ENCODE peak calls at places on chromosome 1, in six cellular contexts. M is IMR-90, V is ascending aorta, Q is transverse colon, T is DND-41, B is tibial artery. U is an unnamed sample.

GRCh38 chr1:198497326-198498220 is 42.9 kb downstream of the ATP6V1G3 start:
- DNase-seq in M (peak), Q (no peak), B (peak), T (no peak), V (no peak), U (peak)

GRCh38 chr1:203525685-203526084 is 31.7 kb downstream of the OPTC start:
- DNase-seq in T (no peak), V (no peak), M (no peak), Q (no peak), B (no peak), U (no peak)

GRCh38 chr1:44326066-44326701 is 28.9 kb downstream of the ERI3 start:
- DNase-seq in V (no peak), M (no peak), B (no peak), Q (no peak), T (no peak), U (no peak)

GRCh38 chr1:155392898-155393411 is 72.3 kb downstream of the RUSC1 start:
- DNase-seq in V (no peak), T (no peak), Q (no peak), M (peak), B (no peak), U (no peak)

GRCh38 chr1:21951576-21951870 is 14.4 kb upstream of the HSPG2 start:
- DNase-seq in B (no peak), T (no peak), M (no peak), Q (no peak), V (no peak), U (no peak)

GRCh38 chr1:193614817-193615216 is 428.4 kb upstream of the B3GALT2 start:
- DNase-seq in V (no peak), M (peak), Q (no peak), B (no peak), T (no peak), U (no peak)

GRCh38 chr1:64042331-64043100 is 160.9 kb upstream of the UBE2U start:
- DNase-seq in V (peak), M (peak), B (peak), T (no peak), Q (no peak), U (peak)

GRCh38 chr1:10646347-10646861 is 150.0 kb downstream of the CASZ1 start:
- DNase-seq in M (peak), B (no peak), Q (no peak), V (no peak), T (no peak), U (peak)

GRCh38 chr1:116389013-116389412 is 16.0 kb downstream of the ATP1A1 start:
- DNase-seq in M (no peak), Q (no peak), V (no peak), T (no peak), B (no peak), U (no peak)

GRCh38 chr1:185693654-185694053 is 40.5 kb upstream of the HMCN1 start:
- DNase-seq in Q (no peak), T (no peak), M (no peak), V (no peak), B (no peak), U (no peak)

GRCh38 chr1:156657161-156657970 is 15.4 kb downstream of the BCAN start:
- DNase-seq in B (peak), V (peak), M (peak), Q (peak), T (peak), U (peak)

GRCh38 chr1:16375521-16376359 is 8.7 kb downstream of the SZRD1 start:
- DNase-seq in B (no peak), Q (no peak), M (peak), T (no peak), V (no peak), U (no peak)

GRCh38 chr1:236311040-236311439 is 29.3 kb upstream of the ERO1B start:
- DNase-seq in V (no peak), B (no peak), Q (no peak), M (no peak), T (no peak), U (no peak)

GRCh38 chr1:112818990-112819689 is 104.0 kb upstream of the PPM1J start:
- DNase-seq in T (no peak), M (peak), B (no peak), V (no peak), Q (no peak), U (no peak)

GRCh38 chr1:172623748-172624147 is 35.2 kb upstream of the FASLG start:
- DNase-seq in B (no peak), M (no peak), Q (no peak), T (no peak), V (no peak), U (no peak)

GRCh38 chr1:177490786-177491185 is 320.0 kb downstream of the BRINP2 start:
- DNase-seq in Q (no peak), B (no peak), T (no peak), M (no peak), V (no peak), U (no peak)

GRCh38 chr1:17304155-17304826 is 3.7 kb upstream of the PADI4 start:
- DNase-seq in V (no peak), Q (no peak), B (no peak), M (no peak), T (no peak), U (no peak)

GRCh38 chr1:8814870-8815269 is 2.6 kb downstream of the RERE start:
- DNase-seq in Q (no peak), T (no peak), M (no peak), B (no peak), V (no peak), U (no peak)

GRCh38 chr1:153567621-153568366 is 2.1 kb upstream of the S100A2 start:
- DNase-seq in V (no peak), M (peak), B (no peak), Q (no peak), T (no peak), U (no peak)

GRCh38 chr1:96999191-96999590 is 277.6 kb downstream of the PTBP2 start:
- DNase-seq in B (no peak), M (peak), Q (no peak), V (no peak), T (no peak), U (no peak)

GRCh38 chr1:183931646-183932271 is 105.8 kb downstream of the COLGALT2 start:
- DNase-seq in M (no peak), B (no peak), T (no peak), V (no peak), Q (no peak), U (no peak)

GRCh38 chr1:114112775-114113174 is 40.9 kb downstream of the SYT6 start:
- DNase-seq in Q (no peak), M (no peak), T (no peak), V (no peak), B (no peak), U (no peak)

GRCh38 chr1:7298145-7298544 is 473.0 kb upstream of the VAMP3 start:
- DNase-seq in B (no peak), M (no peak), T (no peak), Q (no peak), V (no peak), U (no peak)

DNA sequence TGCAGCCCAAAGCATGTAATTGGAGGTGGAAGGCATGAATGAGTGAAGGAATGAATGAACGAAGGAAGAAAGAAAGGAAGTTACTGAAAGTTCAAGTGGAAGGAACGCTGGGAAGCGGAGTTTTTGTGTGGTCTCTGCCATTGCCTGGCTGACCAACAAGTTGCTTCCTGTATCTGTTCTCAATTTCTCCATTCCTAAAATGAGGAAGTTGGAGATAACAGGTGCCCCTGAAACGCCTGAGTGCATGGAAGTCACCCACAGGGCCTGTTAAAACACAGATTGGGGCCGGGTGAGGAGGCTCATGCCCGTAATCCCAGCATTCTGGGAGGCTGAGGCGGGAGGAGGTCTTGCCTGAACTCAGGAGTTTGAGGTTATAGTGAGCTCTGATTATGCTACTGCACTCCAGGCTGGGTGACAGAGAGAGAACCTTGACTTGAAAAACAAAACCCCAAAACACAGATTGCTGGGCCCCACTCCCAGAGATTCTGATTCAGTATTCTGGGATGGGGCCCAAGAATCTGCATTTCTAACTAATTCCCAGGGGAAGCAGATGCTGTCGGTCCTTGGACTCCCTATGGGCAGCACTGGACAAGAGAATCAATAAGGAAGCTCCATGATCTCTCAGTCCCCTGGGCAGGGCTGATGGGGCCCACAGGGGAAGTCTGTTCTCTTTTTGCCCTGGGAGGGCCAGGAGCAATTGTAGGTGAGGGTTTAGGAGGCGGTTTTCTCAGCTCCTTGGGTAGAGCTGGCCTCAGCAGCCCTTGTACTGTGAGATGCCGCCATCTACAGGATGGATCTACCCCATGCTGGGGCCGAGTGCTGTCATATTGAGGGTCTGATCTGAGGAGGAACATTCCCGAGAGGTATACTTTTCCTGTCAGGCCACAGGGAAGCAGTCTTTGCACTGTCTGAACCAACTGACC is 3.3 kb upstream of the CNR2 start:
- DNase-seq in V (peak), M (peak), T (peak), Q (peak), B (peak), U (peak)
- TF ChIP-seq CTCF in V (peak), M (peak), T (peak), Q (peak), B (peak), U (peak)

DNA sequence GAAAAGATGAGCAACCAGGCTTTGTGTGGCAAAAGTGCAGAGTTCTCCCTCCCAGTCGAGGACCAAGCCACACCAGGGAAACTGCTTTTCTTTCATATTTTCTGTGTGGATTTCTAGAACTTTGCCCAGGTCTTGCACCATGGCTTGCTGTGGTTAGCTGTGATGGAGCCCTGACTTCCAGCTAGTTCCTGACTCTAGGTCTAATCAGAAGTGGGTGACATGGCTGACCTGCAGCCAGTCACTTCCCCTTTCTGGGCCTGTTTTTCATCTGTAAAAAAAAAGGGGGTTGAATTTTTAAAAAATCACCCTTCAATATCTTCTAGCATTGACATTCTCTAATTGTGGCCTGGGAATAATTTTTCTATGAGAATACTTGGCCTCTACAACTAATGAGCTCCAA is 491.2 kb upstream of the USP24 start:
- DNase-seq in V (no peak), B (no peak), Q (no peak), M (no peak), T (no peak), U (no peak)
- H3K4me3 ChIP-seq in V (no peak), B (no peak), Q (no peak), M (no peak), T (no peak), U (no peak)

DNA sequence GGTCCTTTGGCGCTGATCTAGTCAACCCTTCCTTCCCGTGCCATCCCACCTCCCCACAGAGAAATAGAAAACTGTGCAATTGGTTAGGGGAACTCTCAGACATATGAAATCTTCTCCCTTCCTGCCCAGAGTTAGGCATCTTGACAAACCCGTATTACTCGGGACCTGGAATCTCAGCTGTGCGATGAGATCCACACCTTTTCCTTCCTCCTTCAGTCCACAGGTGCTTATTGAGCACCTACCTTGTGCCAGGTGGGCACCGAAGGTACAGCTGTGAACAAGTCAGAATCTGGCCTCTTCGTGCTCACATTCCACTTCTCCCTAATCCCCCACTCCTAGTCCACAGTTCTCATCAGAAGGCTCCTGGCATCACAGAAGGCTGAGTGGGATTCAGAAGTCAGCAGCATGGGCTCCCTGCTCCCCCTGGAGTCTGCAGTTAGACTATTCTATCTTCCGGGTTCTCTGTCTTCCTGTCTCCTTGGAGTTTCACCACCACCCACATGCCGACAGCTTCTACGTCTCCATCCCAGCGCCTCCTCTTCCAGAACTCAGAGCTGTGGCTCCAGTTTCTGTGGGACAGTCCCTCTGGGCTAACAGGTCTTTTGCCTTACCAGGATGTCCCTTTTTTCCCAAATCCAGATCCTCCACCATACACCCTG is 23.0 kb downstream of the KNCN start:
- DNase-seq in B (no peak), T (no peak), Q (no peak), M (peak), V (no peak), U (no peak)
- H3K27ac ChIP-seq in B (no peak), T (no peak), Q (no peak), M (no peak), V (no peak), U (no peak)

DNA sequence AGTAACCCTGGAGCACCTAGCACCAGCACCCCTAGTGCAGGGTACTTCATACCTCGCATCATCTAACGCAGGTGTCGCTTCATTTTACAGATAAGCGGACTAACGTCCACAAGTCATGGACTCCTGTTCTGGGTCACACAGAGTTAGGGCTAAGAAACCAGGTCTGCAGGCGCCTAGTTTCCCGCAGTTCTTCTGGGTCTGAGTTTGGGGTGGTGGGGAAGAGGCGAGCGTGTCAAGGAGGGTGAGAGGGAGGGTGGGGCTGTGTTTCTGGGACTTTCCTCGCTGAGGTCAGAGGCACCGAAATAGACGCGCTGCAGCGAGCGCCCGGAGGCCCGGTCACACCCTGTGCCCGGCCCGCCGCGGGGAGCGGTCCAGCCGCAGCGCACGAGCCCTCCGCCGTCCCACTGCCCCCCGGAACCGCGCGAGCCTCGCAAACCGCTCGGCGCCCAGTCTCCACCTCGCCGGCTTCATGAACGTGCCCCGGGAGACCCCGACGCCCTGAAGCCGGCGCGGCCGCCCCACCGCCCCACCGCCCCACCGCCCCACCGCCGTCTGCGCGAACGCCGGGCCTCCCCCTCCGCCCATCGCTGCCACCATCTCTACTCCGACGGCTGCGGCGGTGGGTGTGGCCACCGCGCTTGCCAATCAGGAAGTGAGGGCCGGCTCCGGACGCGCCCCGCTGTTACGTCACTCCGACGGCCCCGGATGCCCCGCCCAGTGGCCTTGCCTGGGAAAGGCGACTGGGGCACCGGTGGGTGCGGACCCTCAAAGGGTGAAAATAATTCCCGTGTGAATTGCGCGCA is 12.3 kb downstream of the IFI6 start:
- DNase-seq in T (peak), B (peak), M (peak), V (peak), Q (peak), U (peak)
- TF ChIP-seq CTCF in T (no peak), B (no peak), M (no peak), V (no peak), Q (no peak), U (no peak)

DNA sequence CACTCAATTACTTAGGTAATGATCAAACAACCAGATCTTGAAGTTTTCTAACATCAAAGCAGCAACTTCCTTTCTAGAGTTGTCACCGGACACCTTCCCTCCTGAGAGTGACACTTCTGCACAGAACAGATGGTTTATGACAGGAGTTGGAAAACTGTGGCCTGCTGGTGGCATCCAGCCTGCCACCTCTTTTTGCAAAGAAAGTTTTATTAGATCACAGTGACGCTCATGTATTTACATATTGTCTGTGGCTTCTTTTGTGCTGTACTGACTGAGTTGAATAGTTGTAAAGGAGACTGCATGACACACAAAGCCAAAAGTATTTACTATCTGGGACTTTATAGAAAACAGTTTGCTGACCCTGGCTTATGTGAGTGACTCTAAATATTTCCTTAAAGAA is 28.3 kb downstream of the DDR2 start:
- DNase-seq in T (no peak), V (no peak), Q (no peak), M (no peak), B (no peak), U (no peak)
- H3K4me3 ChIP-seq in T (no peak), V (no peak), Q (no peak), M (no peak), B (no peak), U (no peak)

DNA sequence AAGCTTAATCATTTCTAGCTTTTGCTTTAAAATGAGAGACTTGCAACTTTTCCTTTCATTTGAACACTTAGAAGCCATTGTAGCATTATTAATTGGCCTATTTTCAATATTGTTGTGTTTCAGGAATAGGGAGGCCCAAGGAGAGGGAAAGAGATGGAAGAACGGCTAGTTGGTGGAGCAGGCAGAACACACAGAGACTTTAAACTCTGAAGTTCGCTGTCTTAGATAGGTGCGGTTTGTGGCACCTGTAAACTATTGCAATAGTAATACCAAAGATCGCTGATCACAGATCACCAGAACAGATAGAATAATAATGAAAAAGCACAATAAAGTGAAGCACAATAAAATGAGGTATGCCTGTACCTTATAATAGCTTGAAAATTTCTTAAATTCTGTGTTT is 31.5 kb downstream of the RABGAP1L start:
- DNase-seq in Q (no peak), B (no peak), M (no peak), T (no peak), V (no peak), U (no peak)
- H3K27ac ChIP-seq in Q (no peak), B (no peak), M (no peak), T (no peak), V (peak), U (no peak)

GRCh38 chr1:3907031-3907534 is 7.0 kb upstream of the C1orf174 start:
- DNase-seq in M (no peak), B (no peak), V (no peak), T (peak), Q (no peak), U (no peak)
- TF ChIP-seq CTCF in M (no peak), B (no peak), V (no peak), T (peak), Q (no peak), U (no peak)

GRCh38 chr1:167515893-167516321 is 2.4 kb downstream of the CD247 start:
- DNase-seq in Q (no peak), M (no peak), B (no peak), V (peak), T (no peak), U (no peak)
- H3K4me3 ChIP-seq in Q (peak), M (no peak), B (no peak), V (no peak), T (peak), U (no peak)

DNA sequence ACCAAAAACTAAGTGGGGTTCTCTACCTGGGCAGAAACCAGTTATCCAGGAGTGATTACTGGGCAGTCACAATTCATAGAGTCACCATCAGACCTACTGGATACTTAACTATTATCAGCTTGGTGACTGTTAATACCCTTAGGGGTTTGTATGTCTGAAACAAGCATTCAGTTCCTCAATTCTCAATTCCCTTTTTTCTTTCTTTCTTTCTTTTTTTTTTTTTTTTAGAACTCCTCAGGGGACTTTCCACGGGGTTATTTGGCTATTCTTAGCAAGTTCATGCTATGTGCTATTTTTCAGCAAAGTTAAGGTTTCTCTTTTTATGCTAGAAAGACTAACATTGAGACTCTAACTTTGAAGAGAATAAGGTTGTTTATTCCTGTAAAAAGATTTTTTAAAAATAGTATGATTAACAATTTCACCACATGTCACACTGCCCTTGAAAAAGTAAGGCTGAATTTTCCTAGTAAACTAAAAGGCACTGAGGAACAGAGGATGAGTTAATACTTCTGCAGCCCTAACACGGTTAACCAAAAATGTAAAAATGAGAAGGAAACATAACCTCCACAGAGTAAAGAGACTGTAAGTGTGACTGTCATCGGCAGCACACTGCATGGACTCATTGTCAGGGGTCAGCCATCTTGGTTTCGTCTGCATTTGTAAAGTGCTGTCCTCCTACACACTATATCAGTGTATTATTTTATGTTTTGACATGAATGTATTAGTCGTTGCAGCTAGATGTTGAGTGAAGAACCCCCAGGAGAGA is 310.2 kb downstream of the NTNG1 start:
- DNase-seq in T (no peak), B (no peak), M (no peak), Q (no peak), V (no peak), U (no peak)
- H3K27ac ChIP-seq in T (no peak), B (no peak), M (no peak), Q (no peak), V (no peak), U (no peak)

GRCh38 chr1:234934611-234935033 is 194.0 kb downstream of the TOMM20 start:
- DNase-seq in B (no peak), T (no peak), Q (no peak), M (peak), V (peak), U (no peak)
- TF ChIP-seq CTCF in B (no peak), T (no peak), Q (no peak), M (no peak), V (no peak), U (no peak)